ENCODE peak calls at places on chromosomes 16 and 17, in four cellular contexts. K is tibial nerve, W is MM.1S, T is thoracic aorta. Y is an unnamed sample.

GRCh38 chr17:27984816-27985215 is 57.7 kb upstream of the NLK start:
- DNase-seq in T (no peak), W (no peak), K (no peak), Y (no peak)

GRCh38 chr17:17412331-17412730 is 64.5 kb upstream of the MED9 start:
- DNase-seq in W (no peak), T (no peak), K (no peak), Y (no peak)

GRCh38 chr16:85637808-85638186 is 24.7 kb downstream of the GSE1 start:
- DNase-seq in K (no peak), W (no peak), T (no peak), Y (no peak)

GRCh38 chr17:42378597-42379594 is 9.3 kb downstream of the STAT3 start:
- DNase-seq in T (no peak), W (no peak), K (no peak), Y (no peak)

GRCh38 chr16:50665128-50665878 is 15.8 kb downstream of the SNX20 start:
- DNase-seq in W (peak), K (peak), T (no peak), Y (peak)

GRCh38 chr17:32852811-32853210 is 24.1 kb downstream of the MYO1D start:
- DNase-seq in W (no peak), T (no peak), K (no peak), Y (no peak)

GRCh38 chr16:30096862-30097563 is 1.0 kb upstream of the YPEL3 start:
- DNase-seq in K (no peak), T (no peak), W (no peak), Y (no peak)

GRCh38 chr17:82881900-82882714 is 42.3 kb upstream of the ZNF750 start:
- DNase-seq in W (no peak), K (peak), T (no peak), Y (no peak)

GRCh38 chr17:63693411-63694113 is 6.4 kb downstream of the LIMD2 start:
- DNase-seq in K (no peak), W (no peak), T (no peak), Y (no peak)

GRCh38 chr17:80475949-80476876 is at the start of gene NPTX1:
- DNase-seq in W (no peak), K (no peak), T (no peak), Y (no peak)

GRCh38 chr17:77769215-77769614 is 189.3 kb upstream of the TNRC6C start:
- DNase-seq in W (peak), K (no peak), T (no peak), Y (no peak)

GRCh38 chr17:2808367-2809335 is 12.4 kb downstream of the RAP1GAP2 start:
- DNase-seq in T (no peak), K (no peak), W (no peak), Y (no peak)

GRCh38 chr16:143047-143446 is 4.6 kb upstream of the NPRL3 start:
- DNase-seq in K (no peak), W (no peak), T (no peak), Y (no peak)

GRCh38 chr16:70800306-70800705 is 652 bp downstream of the VAC14 start:
- DNase-seq in W (peak), T (no peak), K (no peak), Y (no peak)

GRCh38 chr17:41322264-41322902 is 6.9 kb upstream of the KRTAP17-1 start:
- DNase-seq in T (no peak), W (peak), K (peak), Y (no peak)

GRCh38 chr16:82152641-82153094 is 17.4 kb downstream of the MPHOSPH6 start:
- DNase-seq in W (no peak), K (no peak), T (no peak), Y (no peak)

GRCh38 chr16:30567991-30568638 is 3.4 kb downstream of the ZNF688 start:
- DNase-seq in T (no peak), W (peak), K (no peak), Y (no peak)

GRCh38 chr17:77332034-77332971 is 191.5 kb downstream of the SEC14L1 start:
- DNase-seq in W (peak), T (no peak), K (no peak), Y (peak)

GRCh38 chr16:56742030-56742984 is 12.4 kb downstream of the NUP93 start:
- DNase-seq in W (no peak), K (no peak), T (no peak), Y (no peak)

GRCh38 chr16:80527297-80527696 is 13.5 kb upstream of the DYNLRB2 start:
- DNase-seq in T (no peak), K (no peak), W (peak), Y (peak)

GRCh38 chr17:80738406-80738805 is 193.8 kb downstream of the RPTOR start:
- DNase-seq in W (no peak), T (no peak), K (no peak), Y (no peak)

GRCh38 chr16:55685973-55686372 is 30.2 kb downstream of the SLC6A2 start:
- DNase-seq in T (no peak), K (no peak), W (no peak), Y (no peak)

GRCh38 chr17:55743103-55743679 is 7.7 kb upstream of the PCTP start:
- DNase-seq in T (no peak), K (no peak), W (no peak), Y (no peak)

GRCh38 chr17:9291912-9292562 is 270.7 kb downstream of the NTN1 start:
- DNase-seq in K (peak), T (no peak), W (no peak), Y (peak)

GRCh38 chr16:85569615-85570212 is 43.4 kb upstream of the GSE1 start:
- DNase-seq in T (no peak), K (no peak), W (peak), Y (no peak)

GRCh38 chr16:14289692-14290340 is 218.7 kb downstream of the MRTFB start:
- DNase-seq in K (no peak), W (peak), T (no peak), Y (no peak)

GRCh38 chr16:84350611-84351400 is 17.5 kb upstream of the ATP2C2 start:
- DNase-seq in K (no peak), T (no peak), W (no peak), Y (no peak)

GRCh38 chr17:79922161-79922569 is 82.9 kb upstream of the CBX4 start:
- DNase-seq in T (no peak), K (no peak), W (no peak), Y (no peak)

GRCh38 chr17:700504-701094 is 14.0 kb downstream of the VPS53 start:
- DNase-seq in T (no peak), W (peak), K (no peak), Y (no peak)

GRCh38 chr17:13597723-13598347 is 3.9 kb downstream of the HS3ST3A1 start:
- DNase-seq in W (peak), K (peak), T (no peak), Y (peak)

GRCh38 chr16:23164736-23165135 is 15.5 kb upstream of the USP31 start:
- DNase-seq in T (no peak), W (no peak), K (no peak), Y (no peak)

GRCh38 chr17:62816282-62816839 is 8.2 kb upstream of the MARCHF10 start:
- DNase-seq in W (no peak), T (no peak), K (no peak), Y (no peak)

GRCh38 chr17:21204923-21205322 is 9.0 kb downstream of the TMEM11 start:
- DNase-seq in T (no peak), W (no peak), K (no peak), Y (no peak)

GRCh38 chr17:13961262-13961661 is 108.0 kb upstream of the COX10 start:
- DNase-seq in K (no peak), T (no peak), W (no peak), Y (no peak)

GRCh38 chr16:15732416-15732815 is 82.4 kb downstream of the NDE1 start:
- DNase-seq in W (no peak), T (no peak), K (no peak), Y (no peak)

GRCh38 chr16:46924402-46924801 is 40.2 kb downstream of the GPT2 start:
- DNase-seq in K (no peak), T (no peak), W (no peak), Y (no peak)

GRCh38 chr16:31528726-31529397 is 1.2 kb downstream of the AHSP start:
- DNase-seq in T (no peak), K (no peak), W (no peak), Y (no peak)

GRCh38 chr16:54056921-54057320 is 229.7 kb downstream of the IRX3 start:
- DNase-seq in T (no peak), W (no peak), K (no peak), Y (no peak)
- H3K27ac ChIP-seq in T (no peak), W (no peak), K (no peak), Y (no peak)

DNA sequence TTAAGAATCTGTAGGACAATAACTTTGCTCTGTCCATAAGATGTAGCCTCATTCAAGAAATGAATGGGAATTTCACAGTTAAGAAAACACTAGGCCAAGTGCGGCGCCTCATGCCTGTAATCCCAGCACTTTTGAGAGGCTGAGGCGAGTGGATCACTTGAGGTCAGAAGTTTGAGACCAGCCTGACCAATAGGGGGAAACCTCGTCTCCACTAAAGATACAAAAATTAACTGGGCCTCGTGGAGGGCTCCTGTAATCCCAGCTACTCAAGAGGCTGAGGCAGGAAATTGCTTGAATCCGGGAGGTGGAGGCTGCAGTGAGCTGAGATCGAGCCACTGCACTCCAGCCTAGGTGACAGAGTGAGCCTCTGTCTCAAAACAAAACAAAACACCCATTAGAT is 19.9 kb upstream of the RSL1D1 start:
- DNase-seq in K (peak), W (no peak), T (no peak), Y (no peak)
- TF ChIP-seq CTCF in K (no peak), W (no peak), T (no peak), Y (no peak)

DNA sequence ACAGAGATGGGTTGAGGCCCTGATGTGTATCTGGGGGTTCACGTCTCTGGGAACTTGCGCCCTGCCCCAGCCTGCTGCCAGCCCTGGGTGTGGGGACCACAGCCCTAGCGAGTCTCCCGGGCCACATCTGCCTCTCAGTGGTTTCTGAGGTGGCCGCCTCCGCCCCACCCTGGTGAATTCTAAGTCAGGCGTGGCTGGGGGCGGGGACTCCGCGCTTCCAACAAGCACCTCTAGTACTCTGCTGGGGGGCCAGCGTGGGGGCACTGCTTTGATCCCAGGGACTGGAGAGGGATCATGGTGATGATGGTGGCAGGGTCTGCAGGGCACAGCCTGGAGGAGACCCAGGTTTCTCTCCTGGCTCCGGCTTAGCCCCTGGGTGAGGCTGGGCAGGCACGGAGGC is 3.6 kb downstream of the GLIS2 start:
- DNase-seq in K (peak), W (peak), T (no peak), Y (no peak)
- H3K27ac ChIP-seq in K (peak), W (no peak), T (peak), Y (no peak)

GRCh38 chr17:70920416-70920815 is 751.1 kb downstream of the KCNJ2 start:
- DNase-seq in K (no peak), W (no peak), T (no peak), Y (no peak)

GRCh38 chr17:70919241-70919640 is 749.9 kb downstream of the KCNJ2 start:
- DNase-seq in T (no peak), W (no peak), K (no peak), Y (no peak)

GRCh38 chr17:70929226-70929625 is 759.9 kb downstream of the KCNJ2 start:
- DNase-seq in T (no peak), K (no peak), W (no peak), Y (no peak)

DNA sequence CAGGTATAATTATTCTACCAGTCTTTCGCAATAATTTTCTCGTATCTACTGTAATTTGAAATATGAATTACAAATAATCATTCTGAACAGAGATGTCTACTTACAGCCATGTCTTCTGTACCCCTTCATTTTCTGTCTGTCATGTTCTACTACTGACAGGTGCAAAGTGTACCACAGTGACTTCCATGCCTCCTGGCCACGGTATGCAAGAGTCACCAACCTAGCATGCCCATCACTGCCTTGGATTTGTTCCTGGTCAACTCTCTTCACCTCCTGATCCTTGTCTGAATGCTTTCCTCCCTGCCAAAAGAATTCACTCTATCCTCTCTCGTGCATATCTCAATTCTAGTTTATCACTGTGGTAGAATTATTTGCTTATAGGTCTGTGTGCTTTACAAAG is 755.4 kb downstream of the KCNJ2 start:
- DNase-seq in T (no peak), K (no peak), W (no peak), Y (no peak)
- TF ChIP-seq CTCF in T (no peak), K (no peak), W (no peak), Y (no peak)